ENCODE peak calls at places on chromosome 21, in seven cellular contexts. W, L, M, D, E, R and U are unnamed samples.

GRCh38 chr21:17460094-17460493 is 52.7 kb upstream of the CXADR start:
- DNase-seq in W (no peak), L (no peak), M (no peak), D (no peak), E (no peak), R (no peak), U (no peak)

GRCh38 chr21:29940993-29941392 is 1.2 kb upstream of the GRIK1 start:
- DNase-seq in W (no peak), L (no peak), M (peak), D (no peak), E (no peak), R (no peak), U (no peak)

GRCh38 chr21:30620080-30620479 is 347 bp upstream of the KRTAP20-4 start:
- DNase-seq in W (no peak), L (peak), M (no peak), D (no peak), E (no peak), R (no peak), U (no peak)

GRCh38 chr21:25039461-25040380 is 567.6 kb downstream of the MRPL39 start:
- DNase-seq in W (no peak), L (peak), M (peak), D (no peak), E (no peak), R (no peak), U (no peak)

GRCh38 chr21:25916226-25916625 is 181.5 kb downstream of the GABPA start:
- DNase-seq in W (no peak), L (no peak), M (no peak), D (no peak), E (no peak), R (no peak), U (no peak)

GRCh38 chr21:39463308-39463707 is 11.5 kb downstream of the SH3BGR start:
- DNase-seq in W (no peak), L (no peak), M (no peak), D (no peak), E (no peak), R (no peak), U (no peak)

GRCh38 chr21:26846036-26846931 is 1.1 kb upstream of the ADAMTS1 start:
- DNase-seq in W (peak), L (peak), M (peak), D (no peak), E (peak), R (peak), U (peak)

GRCh38 chr21:28790335-28790734 is 202.3 kb downstream of the LTN1 start:
- DNase-seq in W (no peak), L (no peak), M (no peak), D (no peak), E (no peak), R (no peak), U (no peak)

GRCh38 chr21:26148071-26148470 is 22.5 kb downstream of the APP start:
- DNase-seq in W (no peak), L (peak), M (peak), D (no peak), E (peak), R (no peak), U (no peak)

GRCh38 chr21:25568230-25568629 is 39.1 kb downstream of the MRPL39 start:
- DNase-seq in W (no peak), L (peak), M (peak), D (no peak), E (no peak), R (peak), U (no peak)

GRCh38 chr21:28922368-28922767 is 70.3 kb downstream of the LTN1 start:
- DNase-seq in W (no peak), L (no peak), M (no peak), D (no peak), E (peak), R (no peak), U (no peak)

GRCh38 chr21:34526236-34526617 is 14.2 kb upstream of the KCNE1 start:
- DNase-seq in W (no peak), L (peak), M (no peak), D (no peak), E (no peak), R (no peak), U (no peak)

GRCh38 chr21:33971492-33972013 is 55.9 kb upstream of the ATP5PO start:
- DNase-seq in W (no peak), L (peak), M (no peak), D (no peak), E (no peak), R (no peak), U (no peak)

GRCh38 chr21:26795866-26796329 is 49.3 kb downstream of the ADAMTS1 start:
- DNase-seq in W (peak), L (peak), M (no peak), D (no peak), E (no peak), R (no peak), U (no peak)

GRCh38 chr21:34046917-34047316 is 26.5 kb upstream of the MRPS6 start:
- DNase-seq in W (no peak), L (no peak), M (no peak), D (no peak), E (no peak), R (no peak), U (no peak)

GRCh38 chr21:34351786-34352241 is 12.0 kb upstream of the KCNE2 start:
- DNase-seq in W (peak), L (peak), M (peak), D (no peak), E (no peak), R (no peak), U (no peak)

GRCh38 chr21:27570306-27570868 is 603.5 kb upstream of the ADAMTS5 start:
- DNase-seq in W (no peak), L (peak), M (no peak), D (no peak), E (no peak), R (peak), U (no peak)

GRCh38 chr21:33071878-33072306 is 2.0 kb downstream of the OLIG1 start:
- DNase-seq in W (no peak), L (peak), M (peak), D (no peak), E (peak), R (no peak), U (no peak)

GRCh38 chr21:38489283-38489677 is 9.0 kb downstream of the ERG start:
- DNase-seq in W (no peak), L (no peak), M (no peak), D (no peak), E (no peak), R (no peak), U (no peak)

GRCh38 chr21:28823464-28823863 is 169.2 kb downstream of the LTN1 start:
- DNase-seq in W (no peak), L (no peak), M (no peak), D (no peak), E (no peak), R (no peak), U (no peak)

GRCh38 chr21:32207096-32207716 is 71.6 kb downstream of the MIS18A start:
- DNase-seq in W (no peak), L (no peak), M (peak), D (no peak), E (no peak), R (no peak), U (no peak)

GRCh38 chr21:38311765-38312164 is 55.0 kb downstream of the KCNJ15 start:
- DNase-seq in W (no peak), L (peak), M (no peak), D (no peak), E (no peak), R (no peak), U (no peak)

GRCh38 chr21:32306021-32306780 is 7.5 kb downstream of the MRAP start:
- DNase-seq in W (peak), L (peak), M (peak), D (no peak), E (peak), R (no peak), U (no peak)

GRCh38 chr21:31732891-31733520 is 1.1 kb upstream of the SCAF4 start:
- DNase-seq in W (no peak), L (peak), M (no peak), D (no peak), E (peak), R (no peak), U (no peak)

GRCh38 chr21:27885296-27885711 is 918.4 kb upstream of the ADAMTS5 start:
- DNase-seq in W (no peak), L (no peak), M (no peak), D (no peak), E (no peak), R (no peak), U (no peak)

GRCh38 chr21:28547795-28548194 is 444.9 kb downstream of the LTN1 start:
- DNase-seq in W (no peak), L (no peak), M (no peak), D (no peak), E (no peak), R (no peak), U (no peak)

GRCh38 chr21:16633851-16634521 is 878.9 kb upstream of the CXADR start:
- DNase-seq in W (no peak), L (peak), M (no peak), D (no peak), E (no peak), R (no peak), U (no peak)

GRCh38 chr21:28762357-28762735 is 230.3 kb downstream of the LTN1 start:
- DNase-seq in W (no peak), L (no peak), M (no peak), D (no peak), E (no peak), R (no peak), U (no peak)

GRCh38 chr21:26072891-26073615 is 97.5 kb downstream of the APP start:
- DNase-seq in W (no peak), L (peak), M (no peak), D (no peak), E (no peak), R (no peak), U (no peak)

GRCh38 chr21:38766987-38767722 is 38.6 kb upstream of the ETS2 start:
- DNase-seq in W (no peak), L (no peak), M (no peak), D (peak), E (no peak), R (peak), U (peak)

GRCh38 chr21:37292041-37292440 is 24.9 kb upstream of the VPS26C start:
- DNase-seq in W (no peak), L (no peak), M (no peak), D (no peak), E (no peak), R (no peak), U (no peak)

GRCh38 chr21:27569091-27569490 is 602.2 kb upstream of the ADAMTS5 start:
- DNase-seq in W (no peak), L (peak), M (no peak), D (no peak), E (no peak), R (no peak), U (no peak)

GRCh38 chr21:28537371-28538079 is 455.2 kb downstream of the LTN1 start:
- DNase-seq in W (no peak), L (peak), M (no peak), D (no peak), E (no peak), R (no peak), U (no peak)

GRCh38 chr21:38853421-38853919 is 47.7 kb downstream of the ETS2 start:
- DNase-seq in W (no peak), L (peak), M (no peak), D (no peak), E (no peak), R (no peak), U (no peak)

GRCh38 chr21:33682992-33683627 is 40.8 kb downstream of the ITSN1 start:
- DNase-seq in W (no peak), L (peak), M (peak), D (no peak), E (no peak), R (no peak), U (no peak)

GRCh38 chr21:31420354-31420753 is 76.3 kb upstream of the TIAM1 start:
- DNase-seq in W (no peak), L (no peak), M (no peak), D (no peak), E (no peak), R (no peak), U (no peak)

GRCh38 chr21:17610862-17611261 is 1.8 kb downstream of the BTG3 start:
- DNase-seq in W (no peak), L (peak), M (no peak), D (no peak), E (no peak), R (no peak), U (no peak)

GRCh38 chr21:24976238-24976637 is 631.0 kb downstream of the MRPL39 start:
- DNase-seq in W (no peak), L (no peak), M (no peak), D (no peak), E (no peak), R (no peak), U (no peak)

GRCh38 chr21:29650561-29651022 is 289.2 kb downstream of the GRIK1 start:
- DNase-seq in W (no peak), L (no peak), M (no peak), D (no peak), E (no peak), R (no peak), U (no peak)

GRCh38 chr21:32360401-32360981 is 32.3 kb downstream of the URB1 start:
- DNase-seq in W (no peak), L (no peak), M (no peak), D (no peak), E (no peak), R (no peak), U (no peak)

DNA sequence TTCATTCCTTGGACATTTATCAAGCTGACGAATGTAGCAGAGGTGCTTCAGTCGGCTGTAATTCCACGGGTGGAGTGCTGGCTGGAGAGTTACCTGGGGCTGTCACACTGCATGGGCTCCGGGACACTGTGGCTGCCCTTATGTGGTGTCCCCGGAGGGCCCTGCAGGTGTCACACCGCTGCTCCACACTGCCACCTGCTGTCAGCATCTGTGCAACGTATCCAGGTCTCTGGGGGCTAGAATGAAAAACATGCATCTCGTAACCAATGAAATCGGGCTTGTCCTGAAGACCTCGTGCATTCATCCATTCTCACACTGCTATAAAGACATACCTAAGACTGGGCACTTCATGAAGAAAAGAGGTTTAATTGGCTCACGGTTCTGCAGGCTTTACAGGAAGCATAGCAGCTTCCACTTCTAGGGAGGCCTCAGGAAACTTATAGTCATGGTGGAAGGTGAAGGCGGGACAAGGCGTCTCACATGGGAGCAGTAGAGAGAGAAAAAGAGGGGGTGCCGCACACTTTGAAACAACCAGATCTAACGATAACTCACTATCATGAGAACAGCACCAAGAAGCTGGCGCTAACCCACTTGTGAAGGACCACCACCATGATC is 46.7 kb upstream of the PCBP3 start:
- DNase-seq in W (peak), L (peak), M (peak), D (peak), E (peak), R (peak), U (peak)
- TF ChIP-seq CTCF in W (peak), L (peak), M (peak), D (peak), E (peak), R (peak), U (peak)

GRCh38 chr21:35556536-35556935 is 503.8 kb downstream of the SETD4 start:
- DNase-seq in W (no peak), L (no peak), M (no peak), D (no peak), E (no peak), R (no peak), U (no peak)

GRCh38 chr21:35561076-35561475 is 499.2 kb downstream of the SETD4 start:
- DNase-seq in W (no peak), L (no peak), M (no peak), D (no peak), E (no peak), R (no peak), U (no peak)

GRCh38 chr21:35562876-35563275 is 497.4 kb downstream of the SETD4 start:
- DNase-seq in W (no peak), L (no peak), M (no peak), D (no peak), E (no peak), R (no peak), U (no peak)

GRCh38 chr21:35559881-35560280 is 500.4 kb downstream of the SETD4 start:
- DNase-seq in W (no peak), L (peak), M (no peak), D (no peak), E (no peak), R (no peak), U (no peak)

DNA sequence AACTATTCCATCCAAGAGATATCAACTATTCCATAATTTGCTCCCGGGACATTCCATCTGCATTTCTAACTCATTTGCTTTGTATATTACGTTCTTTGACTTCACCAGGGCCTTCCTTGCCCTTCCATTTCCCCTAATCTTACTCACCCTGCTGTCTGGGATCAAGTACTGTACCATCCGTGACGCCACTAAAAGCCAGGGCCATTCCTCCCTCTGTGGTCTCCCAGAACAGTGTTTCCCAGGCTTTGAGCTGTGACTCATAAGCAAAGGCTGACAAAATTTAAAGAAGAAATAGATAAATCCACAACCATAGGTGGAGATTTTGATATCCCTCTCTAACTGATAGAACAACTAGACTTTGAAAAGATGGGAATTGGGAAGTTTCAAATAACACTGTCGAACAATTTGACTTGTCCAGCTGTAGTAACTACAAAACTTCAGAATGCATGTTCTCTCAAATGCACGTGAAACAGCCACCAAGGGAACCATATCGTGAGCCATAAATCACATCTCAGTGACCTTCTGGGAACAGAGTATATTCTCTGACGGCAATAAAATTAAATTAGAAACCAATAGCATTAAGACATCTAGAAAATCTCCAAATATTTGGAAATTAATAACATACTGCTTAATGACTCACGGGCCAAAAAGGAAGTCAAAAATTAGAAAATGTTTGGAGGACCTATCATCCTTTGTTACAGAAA is 501.0 kb downstream of the SETD4 start:
- DNase-seq in W (no peak), L (peak), M (no peak), D (no peak), E (no peak), R (no peak), U (no peak)
- TF ChIP-seq CTCF in W (no peak), L (no peak), M (no peak), D (no peak), E (no peak), R (no peak), U (no peak)

GRCh38 chr21:42069327-42069726 is 1.8 kb upstream of the UMODL1 start:
- DNase-seq in W (no peak), L (no peak), M (no peak), D (no peak), E (no peak), R (no peak), U (no peak)
- TF ChIP-seq CTCF in W (no peak), L (no peak), M (no peak), D (no peak), E (no peak), R (no peak), U (no peak)

GRCh38 chr21:44803651-44804050 is 2.0 kb upstream of the UBE2G2 start:
- DNase-seq in W (no peak), L (no peak), M (peak), D (no peak), E (no peak), R (no peak), U (no peak)

GRCh38 chr21:44802396-44803153 is 955 bp upstream of the UBE2G2 start:
- DNase-seq in W (no peak), L (peak), M (peak), D (no peak), E (no peak), R (no peak), U (no peak)

GRCh38 chr21:44800103-44800502 is 1.5 kb downstream of the UBE2G2 start:
- DNase-seq in W (no peak), L (peak), M (peak), D (no peak), E (no peak), R (no peak), U (no peak)

GRCh38 chr21:44801468-44802395 is at the start of gene UBE2G2:
- DNase-seq in W (peak), L (peak), M (peak), D (peak), E (peak), R (peak), U (peak)

DNA sequence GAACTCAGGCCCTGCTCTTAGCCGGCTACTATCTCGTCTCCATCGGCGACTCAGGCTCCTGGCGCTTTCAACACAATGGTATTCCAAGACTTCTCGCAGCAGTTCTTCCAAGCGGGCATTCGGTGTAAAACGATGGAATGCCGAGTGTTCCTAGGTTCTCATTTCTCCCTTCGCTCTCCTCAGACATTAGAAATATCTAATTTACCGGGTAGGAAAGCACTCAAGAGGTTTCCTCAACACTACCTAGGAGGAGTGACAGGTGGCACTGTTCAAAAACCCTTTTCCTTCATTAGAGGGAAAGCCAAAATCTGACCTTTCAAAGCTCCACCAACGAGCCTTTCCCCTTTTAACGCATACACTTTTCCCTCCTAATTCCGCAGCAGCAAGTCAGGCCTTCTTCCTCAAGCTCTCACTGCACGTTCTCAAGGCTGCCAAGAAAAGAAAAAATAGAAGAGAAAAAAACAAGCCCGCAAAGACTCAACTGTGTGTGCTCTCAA is 601 bp downstream of the UBE2G2 start:
- DNase-seq in W (no peak), L (peak), M (peak), D (no peak), E (no peak), R (no peak), U (no peak)
- TF ChIP-seq CTCF in W (no peak), L (peak), M (peak), D (peak), E (peak), R (peak), U (peak)

GRCh38 chr21:15520811-15521643 is 208.8 kb upstream of the USP25 start:
- DNase-seq in W (no peak), L (peak), M (no peak), D (no peak), E (no peak), R (no peak), U (no peak)
- TF ChIP-seq CTCF in W (no peak), L (peak), M (peak), D (peak), E (peak), R (peak), U (peak)

GRCh38 chr21:21101911-21102310 is 103.7 kb downstream of the NCAM2 start:
- DNase-seq in W (peak), L (peak), M (peak), D (no peak), E (peak), R (no peak), U (no peak)
- TF ChIP-seq CTCF in W (peak), L (peak), M (peak), D (no peak), E (peak), R (no peak), U (no peak)

GRCh38 chr21:35932232-35932911 is 128.0 kb downstream of the SETD4 start:
- DNase-seq in W (no peak), L (peak), M (peak), D (no peak), E (no peak), R (peak), U (no peak)

DNA sequence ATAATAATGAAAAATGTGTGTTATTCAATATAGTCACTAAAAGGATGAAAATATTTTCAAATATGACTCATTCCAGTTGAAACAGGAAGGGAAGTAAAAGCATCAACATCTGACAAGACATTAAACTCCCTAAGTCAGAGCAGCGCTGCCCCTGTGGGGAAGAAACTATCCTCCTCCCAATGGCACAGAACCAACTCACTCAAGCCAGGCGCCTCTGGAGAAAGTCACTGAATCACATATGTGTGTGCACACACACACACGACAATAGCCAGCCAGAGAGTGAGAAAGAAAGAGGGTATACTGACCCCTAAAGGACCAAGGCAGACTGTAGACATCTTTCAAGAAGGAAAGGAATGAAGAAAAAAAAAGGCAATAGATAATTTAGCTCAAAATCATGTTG is 126.9 kb downstream of the SETD4 start:
- DNase-seq in W (no peak), L (peak), M (no peak), D (no peak), E (no peak), R (no peak), U (no peak)
- TF ChIP-seq CTCF in W (no peak), L (peak), M (peak), D (no peak), E (peak), R (no peak), U (no peak)